ENCODE peak calls at places on chromosomes 4 and X, in four cellular contexts. E is OCI-M1, Q is NCI-H345, F is HFF-Myc. I is an unnamed sample.

GRCh38 chrX:140701480-140701879 is 8.1 kb upstream of the LINC00632 start:
- DNase-seq in E (peak), Q (peak), F (no peak), I (no peak)

GRCh38 chrX:13177921-13178320 is 133.5 kb upstream of the FAM9C start:
- DNase-seq in Q (peak), F (no peak), E (no peak), I (no peak)

GRCh38 chr4:137310593-137311490 is 221.5 kb downstream of the PCDH18 start:
- DNase-seq in F (peak), E (peak), Q (no peak), I (no peak)

GRCh38 chr4:168848112-168848511 is 161.9 kb downstream of the CBR4 start:
- DNase-seq in F (no peak), Q (no peak), E (peak), I (no peak)

GRCh38 chrX:134821370-134821769 is 163.1 kb upstream of the PLAC1 start:
- DNase-seq in E (no peak), Q (no peak), F (peak), I (no peak)

GRCh38 chrX:10012776-10013175 is 45.6 kb downstream of the CLDN34 start:
- DNase-seq in F (no peak), E (no peak), Q (no peak), I (no peak)

GRCh38 chr4:8294036-8294435 is 24.5 kb downstream of the HTRA3 start:
- DNase-seq in E (no peak), F (no peak), Q (no peak), I (no peak)

GRCh38 chrX:17081535-17081934 is 135.1 kb downstream of the REPS2 start:
- DNase-seq in F (no peak), Q (no peak), E (no peak), I (no peak)

GRCh38 chr4:74441744-74442143 is 3.2 kb upstream of the AREG start:
- DNase-seq in Q (no peak), F (no peak), E (no peak), I (no peak)

GRCh38 chr4:83535520-83535944 is 376 bp upstream of the GPAT3 start:
- DNase-seq in E (no peak), F (peak), Q (peak), I (no peak)

GRCh38 chrX:19849433-19850190 is 37.8 kb downstream of the SH3KBP1 start:
- DNase-seq in F (no peak), E (peak), Q (no peak), I (no peak)

GRCh38 chrX:154317391-154318000 is 21.9 kb downstream of the TKTL1 start:
- DNase-seq in Q (peak), F (no peak), E (peak), I (no peak)

GRCh38 chr4:23814606-23815005 is 75.2 kb downstream of the PPARGC1A start:
- DNase-seq in F (no peak), E (no peak), Q (no peak), I (no peak)

GRCh38 chr4:76952631-76953587 is 3.4 kb downstream of the SEPTIN11 start:
- DNase-seq in Q (no peak), E (no peak), F (no peak), I (no peak)

GRCh38 chr4:110046588-110047049 is 133.9 kb downstream of the EGF start:
- DNase-seq in F (peak), Q (peak), E (no peak), I (no peak)

GRCh38 chr4:3673176-3673575 is 93.0 kb upstream of the ADRA2C start:
- DNase-seq in Q (no peak), E (no peak), F (no peak), I (no peak)

GRCh38 chr4:86818211-86818610 is 31.0 kb downstream of the SLC10A6 start:
- DNase-seq in F (no peak), Q (no peak), E (no peak), I (no peak)

GRCh38 chrX:136597954-136598353 is 50.0 kb upstream of the CD40LG start:
- DNase-seq in Q (no peak), F (no peak), E (no peak), I (no peak)

GRCh38 chr4:17535242-17535641 is 20.3 kb downstream of the CLRN2 start:
- DNase-seq in F (no peak), Q (no peak), E (peak), I (no peak)

GRCh38 chr4:110245567-110245966 is 47.2 kb upstream of the ELOVL6 start:
- DNase-seq in E (peak), F (peak), Q (no peak), I (no peak)

GRCh38 chr4:78014889-78015886 is 41.9 kb upstream of the FRAS1 start:
- DNase-seq in E (no peak), Q (peak), F (no peak), I (no peak)

GRCh38 chr4:81352476-81352875 is 119.2 kb downstream of the RASGEF1B start:
- DNase-seq in E (no peak), Q (no peak), F (no peak), I (no peak)

GRCh38 chr4:23364167-23364566 is 525.7 kb downstream of the PPARGC1A start:
- DNase-seq in F (no peak), E (no peak), Q (no peak), I (no peak)

GRCh38 chr4:25299476-25300203 is 12.9 kb upstream of the ZCCHC4 start:
- DNase-seq in Q (no peak), E (no peak), F (no peak), I (no peak)

GRCh38 chrX:108268434-108269080 is 169.7 kb downstream of the COL4A6 start:
- DNase-seq in E (no peak), F (no peak), Q (no peak), I (no peak)

GRCh38 chr4:100289980-100290379 is 99.7 kb upstream of the DDIT4L start:
- DNase-seq in F (no peak), E (no peak), Q (no peak), I (no peak)

I was measured in substantia nigra.